ENCODE peak calls at places on chromosomes 4 and X, in five cellular contexts. P, F, M, E and G are unnamed samples.

GRCh38 chr4:75841641-75842520 is 60.4 kb downstream of the PPEF2 start:
- DNase-seq in P (no peak), F (no peak), M (peak), E (no peak), G (peak)

GRCh38 chr4:99383381-99383780 is 30.8 kb upstream of the ADH1C start:
- DNase-seq in P (no peak), F (no peak), M (no peak), E (no peak), G (no peak)

GRCh38 chr4:128162434-128162833 is 101.3 kb downstream of the LARP1B start:
- DNase-seq in P (no peak), F (no peak), M (no peak), E (no peak), G (no peak)

GRCh38 chrX:119477812-119478232 is 9.6 kb downstream of the SLC25A5 start:
- DNase-seq in P (no peak), F (no peak), M (peak), E (no peak), G (peak)

GRCh38 chr4:8649631-8650261 is 57.2 kb downstream of the CPZ start:
- DNase-seq in P (no peak), F (peak), M (no peak), E (peak), G (no peak)

GRCh38 chrX:1361275-1361674 is 24.7 kb downstream of the IL3RA start:
- DNase-seq in P (no peak), F (no peak), M (no peak), E (no peak), G (peak)

GRCh38 chr4:110735691-110736090 is 112.8 kb upstream of the PITX2 start:
- DNase-seq in P (no peak), F (no peak), M (no peak), E (no peak), G (peak)

GRCh38 chr4:130814896-130815295 is 1718.9 kb downstream of the C4orf33 start:
- DNase-seq in P (no peak), F (no peak), M (no peak), E (no peak), G (no peak)

GRCh38 chr4:1523907-1524636 is 117.8 kb upstream of the NKX1-1 start:
- DNase-seq in P (no peak), F (no peak), M (no peak), E (no peak), G (no peak)

GRCh38 chrX:68754406-68754805 is 74.4 kb upstream of the EFNB1 start:
- DNase-seq in P (no peak), F (no peak), M (peak), E (no peak), G (no peak)

GRCh38 chr4:166512267-166512666 is 639.2 kb downstream of the TLL1 start:
- DNase-seq in P (no peak), F (no peak), M (no peak), E (no peak), G (no peak)

GRCh38 chr4:38949416-38950051 is 81.9 kb downstream of the FAM114A1 start:
- DNase-seq in P (no peak), F (no peak), M (no peak), E (no peak), G (peak)

GRCh38 chrX:85052636-85053343 is 49.1 kb downstream of the APOOL start:
- DNase-seq in P (no peak), F (no peak), M (peak), E (no peak), G (peak)
- H4K8ac ChIP-seq in P (no peak), F (no peak), M (no peak), E (no peak), G (no peak)

GRCh38 chr4:109414938-109415337 is 18.7 kb upstream of the SEC24B start:
- DNase-seq in P (no peak), F (no peak), M (no peak), E (no peak), G (no peak)

GRCh38 chr4:109425405-109425804 is 8.2 kb upstream of the SEC24B start:
- DNase-seq in P (no peak), F (no peak), M (no peak), E (no peak), G (no peak)

GRCh38 chr4:109424093-109424818 is 9.4 kb upstream of the SEC24B start:
- DNase-seq in P (no peak), F (no peak), M (no peak), E (no peak), G (no peak)

GRCh38 chr4:109418588-109418987 is 15.0 kb upstream of the SEC24B start:
- DNase-seq in P (no peak), F (no peak), M (no peak), E (no peak), G (no peak)

DNA sequence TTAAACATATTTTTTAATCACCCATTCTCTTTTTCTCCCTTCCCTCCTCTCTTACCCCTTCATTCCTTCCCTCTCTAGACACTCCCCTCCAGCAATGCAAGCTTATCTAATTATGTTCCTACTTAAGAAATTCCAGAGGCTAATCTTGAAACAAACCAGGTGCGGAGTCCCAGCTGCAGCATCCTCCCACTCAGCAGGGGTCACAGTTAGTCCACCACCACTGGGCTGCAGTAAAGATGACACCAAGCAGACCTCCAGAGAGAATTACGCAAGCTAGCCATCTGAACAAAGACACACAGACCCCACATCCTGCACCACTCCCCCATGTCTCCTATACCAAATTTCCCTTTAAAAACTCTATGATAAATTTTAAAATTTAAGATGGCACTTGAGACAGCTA is 13.9 kb upstream of the SEC24B start:
- DNase-seq in P (peak), F (no peak), M (no peak), E (no peak), G (no peak)
- H2BK12ac ChIP-seq in P (no peak), F (no peak), M (no peak), E (no peak), G (no peak)

DNA sequence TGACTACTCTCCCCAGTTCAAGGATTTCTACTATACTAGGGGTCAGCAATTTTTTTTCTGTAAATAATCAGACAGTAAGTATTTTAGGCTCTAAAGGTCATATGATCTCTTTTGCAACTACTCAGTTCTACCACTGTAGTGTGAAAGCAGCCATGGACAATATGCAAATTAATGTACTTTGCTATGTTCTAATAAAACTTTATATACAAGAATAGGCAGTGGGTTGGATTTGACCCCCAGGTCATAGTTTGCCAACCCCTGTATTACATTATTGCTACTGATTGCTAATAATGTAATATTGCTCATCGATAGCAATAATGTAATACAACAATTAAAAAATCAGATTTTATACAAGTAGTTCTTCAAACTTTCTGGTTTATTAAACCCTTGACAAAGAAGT is 59.2 kb upstream of the GPR34 start:
- DNase-seq in P (no peak), F (no peak), M (no peak), E (no peak), G (no peak)
- H4K8ac ChIP-seq in P (no peak), F (no peak), M (no peak), E (no peak), G (no peak)

GRCh38 chr4:78612398-78613005 is 60.9 kb downstream of the ANXA3 start:
- DNase-seq in P (no peak), F (no peak), M (peak), E (no peak), G (peak)

GRCh38 chr4:78608684-78609083 is 57.1 kb downstream of the ANXA3 start:
- DNase-seq in P (no peak), F (no peak), M (no peak), E (no peak), G (no peak)

GRCh38 chr4:78610546-78611214 is 59.1 kb downstream of the ANXA3 start:
- DNase-seq in P (no peak), F (no peak), M (no peak), E (no peak), G (peak)

GRCh38 chr4:78611215-78611558 is 59.6 kb downstream of the ANXA3 start:
- DNase-seq in P (no peak), F (no peak), M (no peak), E (no peak), G (no peak)

DNA sequence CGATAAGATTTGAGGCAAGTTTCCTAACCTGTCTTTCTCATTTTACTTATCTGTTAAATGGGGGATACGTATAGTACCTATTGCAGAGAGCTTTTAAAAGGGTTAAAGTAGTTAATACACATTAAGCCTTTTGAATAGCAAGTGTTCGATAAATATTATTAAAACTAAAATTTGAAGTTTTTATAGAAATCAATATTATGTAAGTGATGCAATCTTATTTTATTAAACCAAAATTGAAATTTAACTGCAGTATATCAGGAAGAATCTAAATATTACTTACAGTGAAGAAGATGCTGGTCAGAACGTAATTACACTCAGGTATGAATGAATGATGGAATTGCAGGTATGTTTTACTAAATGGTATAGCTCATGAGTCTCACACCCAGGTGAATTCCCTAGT is 58.0 kb downstream of the ANXA3 start:
- DNase-seq in P (no peak), F (no peak), M (peak), E (no peak), G (no peak)
- H2BK12ac ChIP-seq in P (no peak), F (no peak), M (no peak), E (no peak), G (no peak)

GRCh38 chr4:44679060-44679459 is 840 bp downstream of the GUF1 start:
- DNase-seq in P (no peak), F (no peak), M (no peak), E (no peak), G (no peak)
- H4K8ac ChIP-seq in P (no peak), F (no peak), M (peak), E (no peak), G (no peak)

DNA sequence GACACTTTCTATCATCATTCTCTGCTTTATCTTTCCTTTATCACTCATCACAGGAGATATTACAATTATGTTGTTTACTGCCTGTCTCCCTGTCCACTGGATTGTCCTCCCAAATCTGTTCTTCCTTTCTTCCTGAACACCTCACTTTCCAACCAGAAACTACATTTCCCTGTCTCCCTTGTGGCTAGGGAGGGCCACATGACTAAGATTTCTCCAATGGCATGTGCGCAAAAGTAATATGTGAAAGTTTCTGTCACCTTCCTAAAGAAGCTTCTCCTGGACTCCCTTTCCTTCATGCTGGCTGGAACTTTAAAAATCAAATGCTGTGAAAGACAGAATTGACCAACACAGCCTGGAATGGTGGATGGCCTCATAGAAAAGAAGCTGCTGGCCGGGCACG is 25.8 kb downstream of the ATP11C start:
- DNase-seq in P (no peak), F (no peak), M (peak), E (no peak), G (no peak)
- H2BK12ac ChIP-seq in P (no peak), F (no peak), M (no peak), E (no peak), G (no peak)

GRCh38 chrX:31663172-31663571 is 591.3 kb upstream of the FTHL17 start:
- DNase-seq in P (no peak), F (no peak), M (no peak), E (no peak), G (no peak)
- H4K8ac ChIP-seq in P (no peak), F (no peak), M (no peak), E (no peak), G (no peak)

DNA sequence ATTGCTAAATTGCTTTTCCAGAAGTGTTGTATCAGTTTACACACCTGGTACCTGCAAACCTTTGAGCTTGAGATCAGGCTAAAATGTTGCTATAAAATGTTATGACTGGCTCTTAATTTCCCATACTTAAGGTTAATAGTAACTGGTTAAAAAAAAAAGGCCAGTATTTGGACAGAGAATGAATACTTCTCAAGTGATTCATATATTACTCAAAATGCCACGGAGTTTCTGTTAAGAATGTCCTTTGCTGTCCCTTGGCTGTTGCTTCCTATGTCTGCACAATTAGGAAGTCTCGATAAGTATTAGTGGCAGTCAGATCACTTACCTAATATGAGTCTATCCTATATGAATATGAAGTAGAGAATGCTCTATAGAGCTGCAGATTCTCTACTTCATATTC is 232.2 kb upstream of the IGFBP7 start:
- DNase-seq in P (no peak), F (no peak), M (peak), E (no peak), G (no peak)
- H2BK12ac ChIP-seq in P (no peak), F (no peak), M (no peak), E (no peak), G (no peak)

GRCh38 chrX:276588-277171 is 4.5 kb upstream of the PLCXD1 start:
- DNase-seq in P (no peak), F (no peak), M (peak), E (no peak), G (peak)

GRCh38 chrX:275476-275966 is 5.7 kb upstream of the PLCXD1 start:
- DNase-seq in P (no peak), F (no peak), M (no peak), E (peak), G (no peak)

GRCh38 chrX:274904-275475 is 6.2 kb upstream of the PLCXD1 start:
- DNase-seq in P (peak), F (peak), M (no peak), E (peak), G (peak)

GRCh38 chrX:270848-271367 is 10.3 kb upstream of the PLCXD1 start:
- DNase-seq in P (no peak), F (peak), M (no peak), E (no peak), G (no peak)

DNA sequence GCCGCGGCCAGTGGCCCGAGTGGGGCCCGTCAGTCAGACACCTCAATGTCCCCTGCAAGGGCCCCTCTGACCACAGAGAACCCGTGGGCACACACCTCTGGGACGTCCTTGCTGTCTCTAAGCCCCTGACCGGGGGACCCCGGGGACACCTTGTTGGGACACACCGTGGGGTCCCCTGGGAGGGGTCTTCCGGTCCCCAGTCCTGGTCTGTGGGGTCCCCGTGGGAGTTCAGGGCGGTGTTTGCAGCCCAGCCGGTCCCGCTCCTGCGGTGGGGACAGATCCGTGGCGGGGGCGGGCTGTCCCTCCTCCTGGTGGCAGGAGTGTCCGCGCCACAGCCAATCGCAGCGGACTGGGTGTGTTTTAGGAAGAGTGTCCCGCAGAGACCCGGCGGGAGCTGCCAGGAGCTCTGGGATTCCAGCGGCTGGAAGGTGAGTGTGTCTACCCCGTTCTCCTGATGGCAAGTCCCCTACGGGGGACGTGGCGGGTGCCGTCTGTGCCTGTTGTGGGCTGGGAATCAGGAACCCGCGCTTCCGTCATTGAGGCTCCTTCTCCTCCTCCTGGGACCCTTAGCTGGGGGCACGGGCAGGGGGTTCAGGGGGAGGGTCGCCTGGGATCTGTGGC is 5.1 kb upstream of the PLCXD1 start:
- DNase-seq in P (peak), F (peak), M (peak), E (peak), G (peak)
- H4K8ac ChIP-seq in P (no peak), F (no peak), M (peak), E (peak), G (peak)

GRCh38 chr4:187942968-187943367 is 52.6 kb upstream of the ZFP42 start:
- DNase-seq in P (no peak), F (no peak), M (no peak), E (no peak), G (no peak)

GRCh38 chr4:187940299-187940698 is 55.3 kb upstream of the ZFP42 start:
- DNase-seq in P (no peak), F (no peak), M (peak), E (no peak), G (no peak)

GRCh38 chr4:187937557-187937956 is 58.0 kb upstream of the ZFP42 start:
- DNase-seq in P (no peak), F (no peak), M (no peak), E (no peak), G (no peak)
- H2BK12ac ChIP-seq in P (no peak), F (no peak), M (no peak), E (no peak), G (no peak)